ENCODE peak calls at places on chromosomes 5 and 9, in eight cellular contexts. One of them, this sample, is unnamed.

GRCh38 chr5:13478831-13479465 is 465.5 kb downstream of the DNAH5 start:
- DNase-seq in CD8-positive, alpha-beta T cell: no peak
- DNase-seq in gastrocnemius medialis: no peak
- DNase-seq in CD4-positive, alpha-beta T cell: no peak
- DNase-seq in upper lobe of right lung: no peak
- DNase-seq in AG04450: peak
- DNase-seq in AG10803: peak
- DNase-seq in brain microvascular endothelial cell: peak
- DNase-seq in this sample: no peak

GRCh38 chr5:51389326-51389581 is 6.0 kb downstream of the ISL1 start:
- DNase-seq in CD8-positive, alpha-beta T cell: no peak
- DNase-seq in gastrocnemius medialis: no peak
- DNase-seq in CD4-positive, alpha-beta T cell: no peak
- DNase-seq in upper lobe of right lung: no peak
- DNase-seq in AG04450: no peak
- DNase-seq in AG10803: no peak
- DNase-seq in brain microvascular endothelial cell: no peak
- DNase-seq in this sample: no peak

GRCh38 chr5:82045526-82046267 is 73.9 kb downstream of the ATG10 start:
- DNase-seq in CD8-positive, alpha-beta T cell: no peak
- DNase-seq in gastrocnemius medialis: no peak
- DNase-seq in CD4-positive, alpha-beta T cell: no peak
- DNase-seq in upper lobe of right lung: no peak
- DNase-seq in AG04450: peak
- DNase-seq in AG10803: peak
- DNase-seq in brain microvascular endothelial cell: peak
- DNase-seq in this sample: no peak

GRCh38 chr9:124394167-124394566 is 21.1 kb downstream of the PSMB7 start:
- DNase-seq in CD8-positive, alpha-beta T cell: no peak
- DNase-seq in gastrocnemius medialis: no peak
- DNase-seq in CD4-positive, alpha-beta T cell: no peak
- DNase-seq in upper lobe of right lung: no peak
- DNase-seq in AG04450: no peak
- DNase-seq in AG10803: no peak
- DNase-seq in brain microvascular endothelial cell: no peak
- DNase-seq in this sample: no peak

GRCh38 chr9:16671591-16672137 is 198.8 kb downstream of the BNC2 start:
- DNase-seq in CD8-positive, alpha-beta T cell: no peak
- DNase-seq in gastrocnemius medialis: peak
- DNase-seq in CD4-positive, alpha-beta T cell: no peak
- DNase-seq in upper lobe of right lung: no peak
- DNase-seq in AG04450: peak
- DNase-seq in AG10803: peak
- DNase-seq in brain microvascular endothelial cell: peak
- DNase-seq in this sample: no peak

GRCh38 chr5:128538249-128539037 is 398 bp upstream of the FBN2 start:
- DNase-seq in CD8-positive, alpha-beta T cell: no peak
- DNase-seq in gastrocnemius medialis: no peak
- DNase-seq in CD4-positive, alpha-beta T cell: no peak
- DNase-seq in upper lobe of right lung: peak
- DNase-seq in AG04450: peak
- DNase-seq in AG10803: peak
- DNase-seq in brain microvascular endothelial cell: peak
- DNase-seq in this sample: peak

GRCh38 chr5:137560414-137560813 is 61.3 kb upstream of the SPOCK1 start:
- DNase-seq in CD8-positive, alpha-beta T cell: no peak
- DNase-seq in gastrocnemius medialis: no peak
- DNase-seq in CD4-positive, alpha-beta T cell: no peak
- DNase-seq in upper lobe of right lung: no peak
- DNase-seq in AG04450: no peak
- DNase-seq in AG10803: no peak
- DNase-seq in brain microvascular endothelial cell: no peak
- DNase-seq in this sample: no peak

GRCh38 chr5:53035868-53036381 is 46.8 kb downstream of the ITGA2 start:
- DNase-seq in CD8-positive, alpha-beta T cell: no peak
- DNase-seq in gastrocnemius medialis: no peak
- DNase-seq in CD4-positive, alpha-beta T cell: no peak
- DNase-seq in upper lobe of right lung: no peak
- DNase-seq in AG04450: no peak
- DNase-seq in AG10803: no peak
- DNase-seq in brain microvascular endothelial cell: peak
- DNase-seq in this sample: no peak

GRCh38 chr5:7597058-7597457 is 201.1 kb downstream of the ADCY2 start:
- DNase-seq in CD8-positive, alpha-beta T cell: no peak
- DNase-seq in gastrocnemius medialis: peak
- DNase-seq in CD4-positive, alpha-beta T cell: no peak
- DNase-seq in upper lobe of right lung: no peak
- DNase-seq in AG04450: no peak
- DNase-seq in AG10803: no peak
- DNase-seq in brain microvascular endothelial cell: no peak
- DNase-seq in this sample: no peak

GRCh38 chr9:14221558-14221957 is 92.4 kb downstream of the NFIB start:
- DNase-seq in CD8-positive, alpha-beta T cell: no peak
- DNase-seq in gastrocnemius medialis: no peak
- DNase-seq in CD4-positive, alpha-beta T cell: no peak
- DNase-seq in upper lobe of right lung: no peak
- DNase-seq in AG04450: no peak
- DNase-seq in AG10803: peak
- DNase-seq in brain microvascular endothelial cell: peak
- DNase-seq in this sample: no peak

GRCh38 chr5:168578506-168579205 is 512 bp downstream of the PANK3 start:
- DNase-seq in CD8-positive, alpha-beta T cell: no peak
- DNase-seq in gastrocnemius medialis: no peak
- DNase-seq in CD4-positive, alpha-beta T cell: no peak
- DNase-seq in upper lobe of right lung: no peak
- DNase-seq in AG04450: peak
- DNase-seq in AG10803: no peak
- DNase-seq in brain microvascular endothelial cell: no peak
- DNase-seq in this sample: no peak

GRCh38 chr9:37760416-37761165 is 7.0 kb downstream of the TRMT10B start:
- DNase-seq in CD8-positive, alpha-beta T cell: no peak
- DNase-seq in gastrocnemius medialis: no peak
- DNase-seq in CD4-positive, alpha-beta T cell: no peak
- DNase-seq in upper lobe of right lung: no peak
- DNase-seq in AG04450: peak
- DNase-seq in AG10803: peak
- DNase-seq in brain microvascular endothelial cell: peak
- DNase-seq in this sample: no peak

GRCh38 chr5:170411100-170411499 is 21.9 kb upstream of the KCNMB1 start:
- DNase-seq in CD8-positive, alpha-beta T cell: no peak
- DNase-seq in gastrocnemius medialis: no peak
- DNase-seq in CD4-positive, alpha-beta T cell: no peak
- DNase-seq in upper lobe of right lung: no peak
- DNase-seq in AG04450: no peak
- DNase-seq in AG10803: no peak
- DNase-seq in brain microvascular endothelial cell: no peak
- DNase-seq in this sample: no peak

GRCh38 chr5:154285661-154286408 is 95.3 kb downstream of the GALNT10 start:
- DNase-seq in CD8-positive, alpha-beta T cell: no peak
- DNase-seq in gastrocnemius medialis: no peak
- DNase-seq in CD4-positive, alpha-beta T cell: no peak
- DNase-seq in upper lobe of right lung: no peak
- DNase-seq in AG04450: no peak
- DNase-seq in AG10803: peak
- DNase-seq in brain microvascular endothelial cell: peak
- DNase-seq in this sample: peak

GRCh38 chr5:73115399-73116051 is 4.8 kb upstream of the TMEM171 start:
- DNase-seq in CD8-positive, alpha-beta T cell: no peak
- DNase-seq in gastrocnemius medialis: no peak
- DNase-seq in CD4-positive, alpha-beta T cell: no peak
- DNase-seq in upper lobe of right lung: no peak
- DNase-seq in AG04450: peak
- DNase-seq in AG10803: peak
- DNase-seq in brain microvascular endothelial cell: peak
- DNase-seq in this sample: peak

GRCh38 chr9:80648336-80648735 is 1041.0 kb downstream of the TLE1 start:
- DNase-seq in CD8-positive, alpha-beta T cell: no peak
- DNase-seq in gastrocnemius medialis: no peak
- DNase-seq in CD4-positive, alpha-beta T cell: no peak
- DNase-seq in upper lobe of right lung: no peak
- DNase-seq in AG04450: peak
- DNase-seq in AG10803: peak
- DNase-seq in brain microvascular endothelial cell: peak
- DNase-seq in this sample: no peak

GRCh38 chr9:128995791-128996190 is 32.3 kb downstream of the SH3GLB2 start:
- DNase-seq in CD8-positive, alpha-beta T cell: no peak
- DNase-seq in gastrocnemius medialis: no peak
- DNase-seq in CD4-positive, alpha-beta T cell: no peak
- DNase-seq in upper lobe of right lung: peak
- DNase-seq in AG04450: no peak
- DNase-seq in AG10803: no peak
- DNase-seq in brain microvascular endothelial cell: no peak
- DNase-seq in this sample: no peak

DNA sequence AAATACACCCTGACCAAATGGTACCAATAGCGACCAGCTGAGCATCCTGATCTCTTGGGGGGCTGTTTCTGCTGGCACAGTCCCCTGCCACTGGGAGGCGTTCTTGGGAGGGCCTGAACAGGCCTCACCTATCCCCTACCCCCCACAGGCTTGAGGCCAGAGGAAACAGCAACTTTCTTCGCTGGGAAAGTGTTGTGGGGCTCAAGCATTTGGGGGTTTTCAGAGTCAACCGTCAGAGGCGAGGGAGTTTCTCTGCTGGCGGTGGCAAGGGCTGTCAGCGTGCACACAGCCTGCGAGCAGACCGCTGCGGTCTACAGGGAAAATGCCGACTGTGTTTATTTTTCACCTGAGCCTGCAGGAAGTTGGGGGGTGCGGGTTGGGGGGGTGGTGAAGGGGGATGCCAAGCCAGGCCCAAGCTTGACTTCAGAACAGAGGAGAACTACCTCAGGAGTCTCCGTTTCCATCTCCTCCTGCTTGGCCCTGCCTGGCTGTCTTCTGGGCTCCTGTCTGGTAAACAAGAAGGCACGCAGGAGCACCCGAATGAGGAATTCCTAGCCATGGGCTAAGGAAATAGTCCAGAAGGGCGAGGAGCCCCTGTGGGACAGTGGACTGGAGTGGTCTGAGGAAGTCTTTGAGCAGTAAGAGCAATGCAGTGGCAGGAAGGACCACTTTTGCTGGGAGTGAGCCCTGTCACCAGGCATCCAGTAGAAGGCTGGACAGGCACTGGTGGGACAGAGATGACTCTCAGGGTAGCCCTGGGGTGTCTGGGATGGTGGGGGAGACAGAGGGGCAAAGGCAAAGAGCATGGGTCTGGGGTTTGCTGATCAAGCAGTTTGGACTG is 18.1 kb downstream of the TCF7 start:
- DNase-seq in CD8-positive, alpha-beta T cell: peak
- DNase-seq in gastrocnemius medialis: peak
- DNase-seq in CD4-positive, alpha-beta T cell: peak
- DNase-seq in upper lobe of right lung: peak
- DNase-seq in AG04450: no peak
- DNase-seq in AG10803: no peak
- DNase-seq in brain microvascular endothelial cell: no peak
- DNase-seq in this sample: no peak
- TF ChIP-seq CTCF in CD8-positive, alpha-beta T cell: peak
- TF ChIP-seq CTCF in gastrocnemius medialis: no peak
- TF ChIP-seq CTCF in CD4-positive, alpha-beta T cell: peak
- TF ChIP-seq CTCF in upper lobe of right lung: no peak
- TF ChIP-seq CTCF in AG04450: no peak
- TF ChIP-seq CTCF in AG10803: no peak
- TF ChIP-seq CTCF in brain microvascular endothelial cell: peak
- TF ChIP-seq CTCF in this sample: no peak

GRCh38 chr5:1319436-1320343 is 24.8 kb upstream of the TERT start:
- DNase-seq in CD8-positive, alpha-beta T cell: no peak
- DNase-seq in gastrocnemius medialis: no peak
- DNase-seq in CD4-positive, alpha-beta T cell: no peak
- DNase-seq in upper lobe of right lung: peak
- DNase-seq in AG04450: no peak
- DNase-seq in AG10803: no peak
- DNase-seq in brain microvascular endothelial cell: no peak
- DNase-seq in this sample: no peak
- TF ChIP-seq CTCF in CD8-positive, alpha-beta T cell: no peak
- TF ChIP-seq CTCF in gastrocnemius medialis: no peak
- TF ChIP-seq CTCF in CD4-positive, alpha-beta T cell: no peak
- TF ChIP-seq CTCF in upper lobe of right lung: no peak
- TF ChIP-seq CTCF in AG04450: no peak
- TF ChIP-seq CTCF in AG10803: no peak
- TF ChIP-seq CTCF in brain microvascular endothelial cell: no peak
- TF ChIP-seq CTCF in this sample: no peak

GRCh38 chr9:3894764-3895163 is 369.0 kb upstream of the RFX3 start:
- DNase-seq in CD8-positive, alpha-beta T cell: no peak
- DNase-seq in gastrocnemius medialis: no peak
- DNase-seq in CD4-positive, alpha-beta T cell: no peak
- DNase-seq in upper lobe of right lung: no peak
- DNase-seq in AG04450: peak
- DNase-seq in AG10803: peak
- DNase-seq in brain microvascular endothelial cell: peak
- DNase-seq in this sample: peak

GRCh38 chr9:3896576-3896975 is 370.8 kb upstream of the RFX3 start:
- DNase-seq in CD8-positive, alpha-beta T cell: no peak
- DNase-seq in gastrocnemius medialis: no peak
- DNase-seq in CD4-positive, alpha-beta T cell: no peak
- DNase-seq in upper lobe of right lung: no peak
- DNase-seq in AG04450: no peak
- DNase-seq in AG10803: no peak
- DNase-seq in brain microvascular endothelial cell: no peak
- DNase-seq in this sample: no peak

GRCh38 chr9:3898371-3899218 is 372.8 kb upstream of the RFX3 start:
- DNase-seq in CD8-positive, alpha-beta T cell: no peak
- DNase-seq in gastrocnemius medialis: no peak
- DNase-seq in CD4-positive, alpha-beta T cell: no peak
- DNase-seq in upper lobe of right lung: no peak
- DNase-seq in AG04450: no peak
- DNase-seq in AG10803: no peak
- DNase-seq in brain microvascular endothelial cell: no peak
- DNase-seq in this sample: no peak

GRCh38 chr9:3888496-3888858 is 362.7 kb upstream of the RFX3 start:
- DNase-seq in CD8-positive, alpha-beta T cell: no peak
- DNase-seq in gastrocnemius medialis: no peak
- DNase-seq in CD4-positive, alpha-beta T cell: no peak
- DNase-seq in upper lobe of right lung: no peak
- DNase-seq in AG04450: no peak
- DNase-seq in AG10803: no peak
- DNase-seq in brain microvascular endothelial cell: no peak
- DNase-seq in this sample: no peak

GRCh38 chr9:3893519-3893918 is 367.7 kb upstream of the RFX3 start:
- DNase-seq in CD8-positive, alpha-beta T cell: no peak
- DNase-seq in gastrocnemius medialis: no peak
- DNase-seq in CD4-positive, alpha-beta T cell: no peak
- DNase-seq in upper lobe of right lung: no peak
- DNase-seq in AG04450: no peak
- DNase-seq in AG10803: no peak
- DNase-seq in brain microvascular endothelial cell: no peak
- DNase-seq in this sample: no peak
- TF ChIP-seq CTCF in CD8-positive, alpha-beta T cell: no peak
- TF ChIP-seq CTCF in gastrocnemius medialis: no peak
- TF ChIP-seq CTCF in CD4-positive, alpha-beta T cell: no peak
- TF ChIP-seq CTCF in upper lobe of right lung: no peak
- TF ChIP-seq CTCF in AG04450: no peak
- TF ChIP-seq CTCF in AG10803: no peak
- TF ChIP-seq CTCF in brain microvascular endothelial cell: no peak
- TF ChIP-seq CTCF in this sample: no peak

DNA sequence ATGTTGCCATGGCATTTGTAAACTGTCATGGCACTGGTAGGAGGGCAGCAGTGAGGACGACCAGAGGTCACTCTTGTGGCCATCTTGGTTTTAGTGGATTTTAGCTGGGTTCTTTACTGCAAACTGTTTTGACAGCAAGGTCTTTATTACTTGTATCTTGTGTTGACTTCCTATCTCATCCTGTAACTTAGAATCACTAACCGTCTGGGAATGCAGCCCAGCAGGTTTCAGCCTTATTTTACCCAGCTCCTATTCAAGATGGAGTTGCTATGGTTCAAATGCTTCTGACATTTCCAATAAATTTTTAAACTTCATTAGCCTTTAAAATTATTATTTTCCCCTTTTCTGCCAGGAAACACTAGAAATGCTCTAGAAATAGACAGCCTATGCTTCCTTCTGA is 839.1 kb downstream of the NR2F1-AS1 start:
- DNase-seq in CD8-positive, alpha-beta T cell: no peak
- DNase-seq in gastrocnemius medialis: no peak
- DNase-seq in CD4-positive, alpha-beta T cell: no peak
- DNase-seq in upper lobe of right lung: no peak
- DNase-seq in AG04450: no peak
- DNase-seq in AG10803: no peak
- DNase-seq in brain microvascular endothelial cell: no peak
- DNase-seq in this sample: no peak
- TF ChIP-seq CTCF in CD8-positive, alpha-beta T cell: no peak
- TF ChIP-seq CTCF in gastrocnemius medialis: no peak
- TF ChIP-seq CTCF in CD4-positive, alpha-beta T cell: no peak
- TF ChIP-seq CTCF in upper lobe of right lung: no peak
- TF ChIP-seq CTCF in AG04450: no peak
- TF ChIP-seq CTCF in AG10803: no peak
- TF ChIP-seq CTCF in brain microvascular endothelial cell: no peak
- TF ChIP-seq CTCF in this sample: no peak

This sample was measured in AG09319.